ENCODE peak calls at places on chromosomes 3 and 15, in seven cellular contexts. F, R, X, P, D, N and W are unnamed samples.

GRCh38 chr3:165273411-165273810 is 77.2 kb upstream of the SLITRK3 start:
- DNase-seq in F (no peak), R (no peak), X (no peak), P (no peak), D (no peak), N (peak), W (no peak)

GRCh38 chr3:124663690-124664089 is 66.6 kb upstream of the UMPS start:
- DNase-seq in F (no peak), R (no peak), X (peak), P (no peak), D (no peak), N (peak), W (no peak)

GRCh38 chr15:38538328-38539007 is 26.1 kb downstream of the RASGRP1 start:
- DNase-seq in F (no peak), R (no peak), X (no peak), P (no peak), D (no peak), N (no peak), W (no peak)

GRCh38 chr15:71201471-71201870 is 86.2 kb downstream of the THSD4 start:
- DNase-seq in F (no peak), R (peak), X (no peak), P (no peak), D (no peak), N (no peak), W (no peak)

GRCh38 chr3:18416332-18416731 is 8.8 kb downstream of the SATB1 start:
- DNase-seq in F (no peak), R (no peak), X (no peak), P (no peak), D (no peak), N (no peak), W (no peak)

GRCh38 chr3:107916166-107916565 is 174.7 kb downstream of the CD47 start:
- DNase-seq in F (no peak), R (no peak), X (no peak), P (no peak), D (no peak), N (no peak), W (no peak)

GRCh38 chr3:139308156-139309017 is 35.4 kb upstream of the MRPS22 start:
- DNase-seq in F (no peak), R (no peak), X (no peak), P (no peak), D (peak), N (no peak), W (no peak)

GRCh38 chr3:196013587-196014487 is 68.1 kb downstream of the TFRC start:
- DNase-seq in F (no peak), R (no peak), X (no peak), P (no peak), D (no peak), N (no peak), W (no peak)

GRCh38 chr3:30548605-30549004 is 57.8 kb upstream of the TGFBR2 start:
- DNase-seq in F (peak), R (peak), X (peak), P (peak), D (no peak), N (no peak), W (no peak)

GRCh38 chr15:90913398-90913944 is 10.4 kb downstream of the MAN2A2 start:
- DNase-seq in F (no peak), R (no peak), X (no peak), P (no peak), D (no peak), N (no peak), W (no peak)

GRCh38 chr3:123104550-123104949 is 37.7 kb downstream of the PDIA5 start:
- DNase-seq in F (peak), R (no peak), X (peak), P (peak), D (no peak), N (peak), W (no peak)

GRCh38 chr3:36695769-36696137 is 68.6 kb downstream of the DCLK3 start:
- DNase-seq in F (peak), R (no peak), X (peak), P (no peak), D (no peak), N (peak), W (no peak)

GRCh38 chr15:53512029-53512428 is 247.4 kb downstream of the WDR72 start:
- DNase-seq in F (no peak), R (no peak), X (no peak), P (no peak), D (no peak), N (no peak), W (no peak)

GRCh38 chr3:188531210-188531609 is 377.3 kb downstream of the LPP start:
- DNase-seq in F (peak), R (no peak), X (peak), P (no peak), D (no peak), N (peak), W (no peak)

GRCh38 chr15:62112616-62113593 is 46.1 kb downstream of the C2CD4A start:
- DNase-seq in F (peak), R (no peak), X (peak), P (no peak), D (no peak), N (peak), W (no peak)

GRCh38 chr3:23253214-23253613 is 50.1 kb downstream of the UBE2E2 start:
- DNase-seq in F (no peak), R (no peak), X (no peak), P (no peak), D (no peak), N (no peak), W (no peak)

GRCh38 chr3:63278171-63278999 is at the start of gene SYNPR:
- DNase-seq in F (no peak), R (peak), X (no peak), P (no peak), D (peak), N (no peak), W (no peak)

GRCh38 chr15:79004336-79004735 is 59.5 kb upstream of the CTSH start:
- DNase-seq in F (peak), R (no peak), X (peak), P (no peak), D (no peak), N (peak), W (peak)

GRCh38 chr3:57582470-57583168 is 14.5 kb downstream of the ARF4 start:
- DNase-seq in F (peak), R (no peak), X (peak), P (peak), D (no peak), N (no peak), W (no peak)

GRCh38 chr3:141498592-141499223 is 11.9 kb downstream of the RASA2 start:
- DNase-seq in F (no peak), R (no peak), X (peak), P (peak), D (no peak), N (peak), W (peak)

GRCh38 chr15:55253580-55253979 is 36.0 kb downstream of the RAB27A start:
- DNase-seq in F (peak), R (no peak), X (peak), P (no peak), D (no peak), N (peak), W (no peak)